ENCODE peak calls at places on chromosomes 5 and 9, in nine cellular contexts. K, A, F, Y, V, L, X, H and I are unnamed samples.

GRCh38 chr9:70924905-70925547 is 196.4 kb downstream of the TRPM3 start:
- DNase-seq in K (peak; percentile 56), A (no peak), F (no peak), Y (peak; percentile 83), V (no peak), L (peak; percentile 11), X (peak; percentile 16), H (peak; percentile 45), I (peak; percentile 8)

GRCh38 chr9:129500166-129500862 is 120.6 kb downstream of the C9orf50 start:
- DNase-seq in K (no peak), A (no peak), F (no peak), Y (peak; percentile 52), V (no peak), L (no peak), X (no peak), H (no peak), I (no peak)

GRCh38 chr9:137095664-137096517 is 9.1 kb downstream of the MAN1B1 start:
- DNase-seq in K (no peak), A (no peak), F (no peak), Y (peak; percentile 29), V (peak; percentile 61), L (peak; percentile 27), X (no peak), H (no peak), I (peak; percentile 65)

GRCh38 chr5:83653669-83654068 is 67.0 kb downstream of the HAPLN1 start:
- DNase-seq in K (no peak), A (no peak), F (no peak), Y (no peak), V (peak; percentile 19), L (no peak), X (no peak), H (no peak), I (no peak)

GRCh38 chr5:87361031-87361443 is 51.7 kb downstream of the CCNH start:
- DNase-seq in K (no peak), A (no peak), F (no peak), Y (no peak), V (no peak), L (no peak), X (peak; percentile 40), H (no peak), I (no peak)

GRCh38 chr9:71897573-71897972 is 13.4 kb downstream of the ABHD17B start:
- DNase-seq in K (no peak), A (no peak), F (no peak), Y (no peak), V (no peak), L (no peak), X (no peak), H (no peak), I (no peak)

GRCh38 chr5:174252121-174252520 is 206.6 kb downstream of the NSG2 start:
- DNase-seq in K (no peak), A (no peak), F (no peak), Y (no peak), V (no peak), L (no peak), X (no peak), H (no peak), I (no peak)

GRCh38 chr9:105405514-105406131 is 42.2 kb upstream of the FSD1L start:
- DNase-seq in K (no peak), A (no peak), F (no peak), Y (no peak), V (peak; percentile 85), L (no peak), X (no peak), H (no peak), I (no peak)

GRCh38 chr5:54738118-54738972 is 220.8 kb downstream of the SNX18 start:
- DNase-seq in K (no peak), A (no peak), F (no peak), Y (no peak), V (no peak), L (peak; percentile 43), X (no peak), H (no peak), I (no peak)

GRCh38 chr9:95507456-95508241 is 9.1 kb downstream of the PTCH1 start:
- DNase-seq in K (peak; percentile 39), A (peak; percentile 85), F (no peak), Y (peak; percentile 66), V (no peak), L (no peak), X (no peak), H (peak; percentile 69), I (no peak)

GRCh38 chr9:124758061-124758460 is 13.1 kb downstream of the NR6A1 start:
- DNase-seq in K (no peak), A (no peak), F (no peak), Y (peak; percentile 67), V (no peak), L (no peak), X (no peak), H (no peak), I (no peak)

GRCh38 chr5:72412283-72413055 is 92.3 kb downstream of the PTCD2 start:
- DNase-seq in K (no peak), A (no peak), F (no peak), Y (no peak), V (no peak), L (no peak), X (no peak), H (no peak), I (no peak)

GRCh38 chr5:180284161-180284560 is 7.7 kb downstream of the MAPK9 start:
- DNase-seq in K (no peak), A (no peak), F (no peak), Y (peak; percentile 53), V (no peak), L (no peak), X (no peak), H (no peak), I (no peak)

GRCh38 chr5:1128977-1129724 is 17.3 kb upstream of the SLC12A7 start:
- DNase-seq in K (no peak), A (no peak), F (no peak), Y (no peak), V (no peak), L (no peak), X (no peak), H (no peak), I (no peak)

GRCh38 chr5:1130218-1130946 is 18.5 kb upstream of the SLC12A7 start:
- DNase-seq in K (no peak), A (no peak), F (peak; percentile 82), Y (no peak), V (no peak), L (no peak), X (no peak), H (peak; percentile 35), I (no peak)

GRCh38 chr5:1127991-1128785 is 16.3 kb upstream of the SLC12A7 start:
- DNase-seq in K (no peak), A (no peak), F (peak; percentile 77), Y (no peak), V (no peak), L (no peak), X (no peak), H (peak; percentile 67), I (no peak)

GRCh38 chr5:1131191-1131621 is 19.3 kb upstream of the SLC12A7 start:
- DNase-seq in K (no peak), A (no peak), F (no peak), Y (no peak), V (no peak), L (no peak), X (no peak), H (no peak), I (no peak)

GRCh38 chr5:1129725-1130082 is 17.8 kb upstream of the SLC12A7 start:
- DNase-seq in K (no peak), A (no peak), F (no peak), Y (no peak), V (no peak), L (no peak), X (no peak), H (no peak), I (no peak)
- TF ChIP-seq POLR2AphosphoS5 in K (no peak), A (no peak), F (no peak), Y (no peak), V (no peak), L (no peak), X (no peak), H (no peak), I (no peak)

DNA sequence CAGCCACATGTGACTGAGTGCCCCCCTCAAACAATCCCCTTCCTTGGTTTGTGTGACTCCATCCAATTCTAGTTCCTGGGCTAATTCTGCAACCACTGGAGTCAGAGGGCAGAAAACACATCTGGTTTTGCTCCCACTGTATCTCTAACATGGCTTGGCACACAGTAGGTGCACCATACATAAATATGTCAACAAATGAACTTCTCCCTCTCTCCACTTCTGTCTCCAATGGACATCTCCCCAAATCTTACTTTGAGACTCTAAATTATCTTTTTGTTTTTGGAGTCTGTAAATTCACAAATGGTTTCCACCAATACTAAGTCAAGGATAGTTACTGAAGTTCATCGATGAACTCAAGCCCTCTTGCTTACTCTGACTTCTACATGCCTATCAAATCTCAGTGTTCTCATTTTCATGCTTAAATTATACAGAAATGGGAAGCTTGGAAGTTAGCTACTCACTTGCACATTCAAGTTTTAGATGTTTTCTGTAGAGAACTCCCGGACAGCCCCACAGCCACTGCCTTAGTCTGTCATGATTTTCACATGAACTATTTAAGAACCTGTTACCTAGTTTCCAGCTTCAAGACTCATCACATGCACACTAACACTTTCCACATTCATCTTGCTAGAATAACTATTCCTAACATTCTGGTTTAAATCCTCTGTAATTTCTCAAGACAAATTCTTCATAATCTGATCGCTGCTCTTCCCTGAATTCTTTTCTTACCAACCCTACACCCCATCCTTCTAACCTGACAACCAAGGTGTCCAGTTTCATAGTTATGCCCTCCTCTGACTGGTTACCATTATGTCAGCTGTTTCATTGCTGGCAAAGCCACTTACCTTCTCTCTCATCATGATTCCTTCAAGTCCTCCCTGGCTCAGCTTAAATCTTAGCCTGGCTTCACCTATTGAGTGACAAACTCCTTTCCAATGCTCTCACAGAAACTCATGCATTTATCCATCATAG is 6.0 kb downstream of the RPL37 start:
- DNase-seq in K (no peak), A (no peak), F (no peak), Y (no peak), V (no peak), L (no peak), X (no peak), H (no peak), I (no peak)
- TF ChIP-seq POLR2AphosphoS5 in K (peak; percentile 18), A (no peak), F (no peak), Y (no peak), V (peak; percentile 67), L (peak; percentile 87), X (peak; percentile 10), H (no peak), I (peak; percentile 82)

GRCh38 chr5:151148583-151148982 is 9.0 kb downstream of the ANXA6 start:
- DNase-seq in K (no peak), A (no peak), F (no peak), Y (no peak), V (no peak), L (no peak), X (no peak), H (no peak), I (no peak)
- TF ChIP-seq POLR2AphosphoS5 in K (no peak), A (no peak), F (no peak), Y (no peak), V (no peak), L (no peak), X (no peak), H (no peak), I (no peak)

DNA sequence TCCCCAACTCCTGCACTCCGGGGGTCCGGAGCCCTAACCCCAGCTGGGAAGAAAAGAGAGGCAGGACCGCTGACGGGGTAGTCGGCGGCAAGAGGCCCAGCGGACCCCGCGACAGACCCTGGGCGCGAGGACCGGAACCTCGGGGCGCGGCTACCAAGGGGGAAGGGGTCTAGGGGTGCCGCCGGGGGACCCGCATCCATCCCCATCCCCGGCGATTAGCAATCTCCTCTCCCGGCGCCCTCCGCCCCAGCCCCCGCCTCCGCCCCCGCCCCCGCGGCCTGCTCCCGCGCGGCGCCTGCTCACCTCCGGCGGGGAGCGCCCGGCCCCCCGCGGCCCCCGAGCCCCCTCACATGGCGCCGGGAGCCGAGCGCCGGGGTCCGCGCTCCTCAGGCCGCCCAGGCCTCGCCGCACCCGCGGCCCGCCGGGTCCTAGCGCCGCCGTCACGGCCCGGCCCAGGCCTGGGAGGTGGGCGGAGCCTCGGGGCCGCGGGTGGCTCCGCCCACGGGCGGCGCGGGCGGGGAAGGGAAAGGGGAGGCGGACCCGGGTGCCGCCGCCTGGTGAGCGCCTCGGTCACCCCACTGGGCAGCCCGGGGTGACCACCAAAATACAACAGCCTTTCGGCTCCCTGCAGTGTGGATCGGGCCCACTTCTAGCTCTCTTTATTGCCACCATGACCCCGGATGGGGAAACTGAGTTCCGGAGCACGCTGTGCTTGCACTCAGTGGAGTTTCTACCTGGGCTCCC is at the start of gene ST6GALNAC6:
- DNase-seq in K (no peak), A (no peak), F (no peak), Y (peak; percentile 77), V (no peak), L (peak; percentile 90), X (no peak), H (no peak), I (peak; percentile 94)
- TF ChIP-seq POLR2AphosphoS5 in K (no peak), A (no peak), F (no peak), Y (peak; percentile 51), V (no peak), L (no peak), X (no peak), H (peak; percentile 3), I (no peak)